ENCODE peak calls at places on chromosome X, in four cellular contexts. R is epithelial cell of esophagus; A is right atrium auricular region; G is CD8-positive, alpha-beta T cell. W is an unnamed sample.

GRCh38 chrX:130799393-130799792 is 103.6 kb downstream of the ENOX2 start:
- DNase-seq in R (peak; percentile 47), A (no peak), G (no peak), W (no peak)

GRCh38 chrX:39802354-39802753 is 295.4 kb downstream of the BCOR start:
- DNase-seq in R (no peak), A (no peak), G (no peak), W (no peak)

GRCh38 chrX:123959281-123960063 is 2.0 kb upstream of the STAG2 start:
- DNase-seq in R (peak; percentile 18), A (no peak), G (peak; percentile 15), W (no peak)

GRCh38 chrX:41963348-41963747 is 40.0 kb upstream of the CASK start:
- DNase-seq in R (no peak), A (no peak), G (no peak), W (no peak)

GRCh38 chrX:7351946-7352345 is 204.0 kb upstream of the PUDP start:
- DNase-seq in R (no peak), A (no peak), G (no peak), W (no peak)

GRCh38 chrX:151896734-151897474 is 15.8 kb upstream of the MAGEA4 start:
- DNase-seq in R (peak; percentile 24), A (no peak), G (no peak), W (no peak)

GRCh38 chrX:2928583-2929434 is at the start of gene ARSD:
- DNase-seq in R (peak; percentile 86), A (peak; percentile 88), G (peak; percentile 8), W (peak; percentile 86)

GRCh38 chrX:71846429-71846828 is 64.2 kb upstream of the NHSL2 start:
- DNase-seq in R (no peak), A (no peak), G (no peak), W (no peak)

GRCh38 chrX:21490341-21490740 is 116.1 kb downstream of the CNKSR2 start:
- DNase-seq in R (peak; percentile 9), A (no peak), G (no peak), W (no peak)

GRCh38 chrX:53831662-53832635 is 145.4 kb upstream of the HUWE1 start:
- DNase-seq in R (peak; percentile 55), A (no peak), G (peak; percentile 9), W (peak; percentile 19)

GRCh38 chrX:154719132-154719675 is 31.7 kb downstream of the GAB3 start:
- DNase-seq in R (peak; percentile 89), A (no peak), G (no peak), W (no peak)

GRCh38 chrX:19554786-19555185 is 39.5 kb upstream of the MAP3K15 start:
- DNase-seq in R (peak; percentile 58), A (no peak), G (no peak), W (no peak)

GRCh38 chrX:32530802-32531403 is 680.4 kb downstream of the DMD start:
- DNase-seq in R (peak; percentile 55), A (no peak), G (no peak), W (no peak)

GRCh38 chrX:53316121-53316859 is 34.9 kb upstream of the IQSEC2 start:
- DNase-seq in R (no peak), A (no peak), G (no peak), W (no peak)

GRCh38 chrX:23779025-23779424 is 3.9 kb upstream of the SAT1 start:
- DNase-seq in R (peak; percentile 89), A (no peak), G (no peak), W (no peak)
- TF ChIP-seq CTCF in R (no peak), A (no peak), G (no peak), W (no peak)

GRCh38 chrX:56279869-56280268 is 47.7 kb downstream of the KLF8 start:
- DNase-seq in R (no peak), A (no peak), G (no peak), W (no peak)

GRCh38 chrX:56284269-56284668 is 52.1 kb downstream of the KLF8 start:
- DNase-seq in R (no peak), A (no peak), G (no peak), W (no peak)

GRCh38 chrX:56281789-56282188 is 49.6 kb downstream of the KLF8 start:
- DNase-seq in R (peak; percentile 29), A (no peak), G (no peak), W (no peak)
- TF ChIP-seq CTCF in R (peak; percentile 33), A (no peak), G (peak; percentile 43), W (no peak)

GRCh38 chrX:15150578-15150977 is 119.3 kb downstream of the ASB9 start:
- DNase-seq in R (no peak), A (no peak), G (no peak), W (no peak)

GRCh38 chrX:15142084-15142715 is 127.7 kb downstream of the ASB9 start:
- DNase-seq in R (peak; percentile 1), A (no peak), G (no peak), W (no peak)

GRCh38 chrX:15143050-15143824 is 126.6 kb downstream of the ASB9 start:
- DNase-seq in R (peak; percentile 49), A (no peak), G (peak; percentile 21), W (peak; percentile 42)

GRCh38 chrX:15143825-15144121 is 126.1 kb downstream of the ASB9 start:
- DNase-seq in R (peak; percentile 3), A (no peak), G (no peak), W (no peak)

DNA sequence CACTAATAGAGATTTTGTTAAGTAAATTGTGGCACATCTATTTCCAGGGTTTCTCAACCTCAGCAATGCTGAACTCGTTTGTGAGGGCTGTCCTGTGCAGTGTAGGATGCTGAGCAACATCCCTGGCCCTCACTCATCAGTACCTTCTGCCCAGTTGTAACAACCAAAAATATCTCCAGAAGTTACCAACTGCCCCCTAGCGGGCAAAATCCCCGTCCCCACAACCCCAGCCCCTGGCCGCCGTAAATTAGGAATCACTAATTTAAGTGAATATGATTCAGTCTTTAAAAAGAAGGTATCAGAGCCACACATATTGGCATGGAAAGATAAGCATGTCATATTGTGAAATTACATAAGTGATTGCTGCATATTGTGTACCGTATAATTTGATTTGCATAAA is 123.4 kb downstream of the ASB9 start:
- DNase-seq in R (peak; percentile 3), A (no peak), G (no peak), W (peak; percentile 44)
- TF ChIP-seq CTCF in R (peak; percentile 35), A (peak; percentile 52), G (no peak), W (peak; percentile 73)

DNA sequence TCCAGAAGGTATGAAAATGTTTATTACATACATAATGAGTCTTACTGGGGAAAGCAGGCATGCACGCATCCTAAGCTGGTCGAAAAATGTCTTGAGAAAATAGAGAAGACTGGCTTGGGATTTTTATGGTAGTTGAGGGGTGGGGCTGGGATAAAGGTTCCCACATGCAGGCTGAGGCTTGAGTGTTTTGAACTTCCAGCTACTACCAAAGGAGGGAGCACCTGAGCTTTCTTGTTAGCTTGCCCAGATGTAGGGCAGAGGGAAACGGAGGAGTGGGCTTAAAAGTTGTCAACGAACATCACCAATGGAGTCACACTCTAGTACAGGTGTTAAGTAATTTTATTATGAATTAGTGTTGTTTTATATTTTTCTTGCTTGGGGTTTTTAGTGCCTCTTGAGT is 39.6 kb upstream of the SRPX start:
- DNase-seq in R (peak; percentile 41), A (no peak), G (no peak), W (no peak)
- TF ChIP-seq CTCF in R (peak; percentile 61), A (no peak), G (no peak), W (peak; percentile 29)

GRCh38 chrX:25968920-25969319 is 169.2 kb upstream of the MAGEB18 start:
- DNase-seq in R (peak; percentile 52), A (no peak), G (no peak), W (peak; percentile 54)
- TF ChIP-seq CTCF in R (peak; percentile 65), A (peak; percentile 42), G (no peak), W (peak; percentile 62)